ENCODE peak calls at places on chromosomes 5 and 9, in five cellular contexts. One of them, this sample, is unnamed.

GRCh38 chr9:116238225-116238624 is 84.6 kb downstream of the PAPPA start:
- DNase-seq in GM23338: no peak
- DNase-seq in HepG2: no peak
- DNase-seq in K562: no peak
- DNase-seq in A549: peak; percentile 62
- DNase-seq in this sample: no peak

GRCh38 chr5:109987355-109987754 is 297.6 kb downstream of the MAN2A1 start:
- DNase-seq in HepG2: no peak
- DNase-seq in GM23338: no peak
- DNase-seq in A549: no peak
- DNase-seq in K562: no peak
- DNase-seq in this sample: no peak

GRCh38 chr5:177539411-177539810 is 15.0 kb downstream of the FAM193B start:
- DNase-seq in K562: no peak
- DNase-seq in HepG2: no peak
- DNase-seq in A549: no peak
- DNase-seq in GM23338: no peak
- DNase-seq in this sample: no peak

GRCh38 chr9:81141952-81142351 is 547.4 kb downstream of the TLE1 start:
- DNase-seq in GM23338: no peak
- DNase-seq in A549: no peak
- DNase-seq in K562: no peak
- DNase-seq in HepG2: no peak
- DNase-seq in this sample: no peak

GRCh38 chr9:90770927-90771326 is 30.7 kb upstream of the SYK start:
- DNase-seq in HepG2: no peak
- DNase-seq in A549: no peak
- DNase-seq in GM23338: no peak
- DNase-seq in K562: no peak
- DNase-seq in this sample: no peak

GRCh38 chr9:3477236-3477834 is 48.5 kb downstream of the RFX3 start:
- DNase-seq in HepG2: no peak
- DNase-seq in K562: no peak
- DNase-seq in A549: no peak
- DNase-seq in GM23338: no peak
- DNase-seq in this sample: peak; percentile 57

GRCh38 chr9:35605336-35606137 is 475 bp downstream of the TESK1 start:
- DNase-seq in A549: peak; percentile 69
- DNase-seq in GM23338: peak; percentile 52
- DNase-seq in HepG2: no peak
- DNase-seq in K562: peak; percentile 60
- DNase-seq in this sample: no peak

GRCh38 chr9:112544477-112544876 is 57.9 kb downstream of the KIAA1958 start:
- DNase-seq in K562: no peak
- DNase-seq in A549: no peak
- DNase-seq in HepG2: no peak
- DNase-seq in GM23338: no peak
- DNase-seq in this sample: no peak

GRCh38 chr5:20359377-20359776 is 371.4 kb upstream of the CDH18 start:
- DNase-seq in K562: no peak
- DNase-seq in GM23338: no peak
- DNase-seq in A549: no peak
- DNase-seq in HepG2: no peak
- DNase-seq in this sample: no peak

GRCh38 chr9:134458111-134458845 is 132.0 kb downstream of the RXRA start:
- DNase-seq in A549: no peak
- DNase-seq in K562: no peak
- DNase-seq in GM23338: no peak
- DNase-seq in HepG2: no peak
- DNase-seq in this sample: no peak

GRCh38 chr9:81609782-81610738 is 79.3 kb downstream of the TLE1 start:
- DNase-seq in HepG2: peak; percentile 94
- DNase-seq in K562: no peak
- DNase-seq in A549: no peak
- DNase-seq in GM23338: no peak
- DNase-seq in this sample: no peak

GRCh38 chr9:125254231-125254630 is 7.4 kb upstream of the GAPVD1 start:
- DNase-seq in HepG2: no peak
- DNase-seq in K562: no peak
- DNase-seq in A549: no peak
- DNase-seq in GM23338: no peak
- DNase-seq in this sample: no peak

GRCh38 chr9:133762488-133763271 is 24.5 kb upstream of the SARDH start:
- DNase-seq in HepG2: no peak
- DNase-seq in A549: no peak
- DNase-seq in K562: no peak
- DNase-seq in GM23338: no peak
- DNase-seq in this sample: no peak

GRCh38 chr5:53194086-53194485 is 84.5 kb upstream of the MOCS2 start:
- DNase-seq in HepG2: no peak
- DNase-seq in K562: no peak
- DNase-seq in GM23338: no peak
- DNase-seq in A549: no peak
- DNase-seq in this sample: no peak

GRCh38 chr9:122371851-122372250 is 1.0 kb downstream of the PTGS1 start:
- DNase-seq in K562: no peak
- DNase-seq in HepG2: no peak
- DNase-seq in GM23338: no peak
- DNase-seq in A549: no peak
- DNase-seq in this sample: no peak

GRCh38 chr5:74945561-74946165 is 79.5 kb upstream of the FAM169A start:
- DNase-seq in GM23338: no peak
- DNase-seq in A549: no peak
- DNase-seq in HepG2: no peak
- DNase-seq in K562: no peak
- DNase-seq in this sample: peak; percentile 27

GRCh38 chr5:57850109-57850508 is 367.5 kb upstream of the ACTBL2 start:
- DNase-seq in GM23338: no peak
- DNase-seq in A549: no peak
- DNase-seq in HepG2: no peak
- DNase-seq in K562: no peak
- DNase-seq in this sample: no peak

GRCh38 chr9:3662671-3663070 is 136.9 kb upstream of the RFX3 start:
- DNase-seq in K562: no peak
- DNase-seq in GM23338: no peak
- DNase-seq in HepG2: no peak
- DNase-seq in A549: no peak
- DNase-seq in this sample: no peak

GRCh38 chr9:92294297-92294676 is 790 bp upstream of the IARS1 start:
- DNase-seq in A549: no peak
- DNase-seq in HepG2: peak; percentile 9
- DNase-seq in GM23338: peak; percentile 21
- DNase-seq in K562: no peak
- DNase-seq in this sample: no peak

GRCh38 chr5:126309860-126310259 is 113.3 kb upstream of the GRAMD2B start:
- DNase-seq in K562: no peak
- DNase-seq in A549: no peak
- DNase-seq in HepG2: no peak
- DNase-seq in GM23338: no peak
- DNase-seq in this sample: no peak

GRCh38 chr9:3732077-3733038 is 206.6 kb upstream of the RFX3 start:
- DNase-seq in HepG2: peak; percentile 70
- DNase-seq in K562: peak; percentile 17
- DNase-seq in GM23338: peak; percentile 84
- DNase-seq in A549: peak; percentile 78
- DNase-seq in this sample: peak; percentile 64

GRCh38 chr9:68996457-68996856 is 17.5 kb downstream of the PRKACG start:
- DNase-seq in HepG2: no peak
- DNase-seq in K562: no peak
- DNase-seq in A549: no peak
- DNase-seq in GM23338: no peak
- DNase-seq in this sample: no peak

GRCh38 chr9:18595597-18595996 is 121.6 kb downstream of the ADAMTSL1 start:
- DNase-seq in A549: no peak
- DNase-seq in GM23338: no peak
- DNase-seq in HepG2: no peak
- DNase-seq in K562: no peak
- DNase-seq in this sample: no peak

GRCh38 chr9:85960688-85961093 is 19.7 kb downstream of the NAA35 start:
- DNase-seq in K562: no peak
- DNase-seq in GM23338: no peak
- DNase-seq in HepG2: no peak
- DNase-seq in A549: no peak
- DNase-seq in this sample: no peak

GRCh38 chr9:99162759-99163364 is 57.9 kb downstream of the TGFBR1 start:
- DNase-seq in GM23338: peak; percentile 70
- DNase-seq in HepG2: peak; percentile 43
- DNase-seq in K562: no peak
- DNase-seq in A549: peak; percentile 14
- DNase-seq in this sample: no peak

GRCh38 chr5:6043491-6044310 is 334.6 kb downstream of the MED10 start:
- DNase-seq in K562: no peak
- DNase-seq in A549: no peak
- DNase-seq in HepG2: no peak
- DNase-seq in GM23338: no peak
- DNase-seq in this sample: no peak

GRCh38 chr5:65482280-65482726 is 583 bp upstream of the ADAMTS6 start:
- DNase-seq in A549: no peak
- DNase-seq in GM23338: no peak
- DNase-seq in HepG2: no peak
- DNase-seq in K562: peak; percentile 16
- DNase-seq in this sample: no peak

GRCh38 chr5:32565143-32565542 is 20.2 kb upstream of the SUB1 start:
- DNase-seq in A549: no peak
- DNase-seq in GM23338: no peak
- DNase-seq in HepG2: no peak
- DNase-seq in K562: no peak
- DNase-seq in this sample: no peak

GRCh38 chr5:33890633-33891032 is 1.2 kb downstream of the ADAMTS12 start:
- DNase-seq in HepG2: no peak
- DNase-seq in K562: no peak
- DNase-seq in GM23338: peak; percentile 48
- DNase-seq in A549: peak; percentile 31
- DNase-seq in this sample: no peak

GRCh38 chr5:98771389-98772109 is 1.9 kb upstream of the RGMB start:
- DNase-seq in GM23338: peak; percentile 91
- DNase-seq in HepG2: peak; percentile 83
- DNase-seq in K562: peak; percentile 70
- DNase-seq in A549: peak; percentile 88
- DNase-seq in this sample: peak; percentile 40

GRCh38 chr5:77683171-77683732 is 44.7 kb upstream of the OTP start:
- DNase-seq in A549: no peak
- DNase-seq in K562: no peak
- DNase-seq in GM23338: no peak
- DNase-seq in HepG2: no peak
- DNase-seq in this sample: no peak

GRCh38 chr5:104942735-104943134 is 1380.1 kb upstream of the NUDT12 start:
- DNase-seq in GM23338: no peak
- DNase-seq in K562: no peak
- DNase-seq in A549: no peak
- DNase-seq in HepG2: no peak
- DNase-seq in this sample: no peak

GRCh38 chr5:116947691-116948528 is 373.3 kb upstream of the SEMA6A start:
- DNase-seq in A549: peak; percentile 11
- DNase-seq in HepG2: peak; percentile 76
- DNase-seq in K562: peak; percentile 59
- DNase-seq in GM23338: peak; percentile 94
- DNase-seq in this sample: peak; percentile 87

GRCh38 chr5:33091571-33092363 is 349.0 kb upstream of the TARS1 start:
- DNase-seq in HepG2: no peak
- DNase-seq in K562: no peak
- DNase-seq in A549: no peak
- DNase-seq in GM23338: peak; percentile 6
- DNase-seq in this sample: no peak

GRCh38 chr5:61823796-61824195 is 482.2 kb upstream of the KIF2A start:
- DNase-seq in A549: no peak
- DNase-seq in HepG2: no peak
- DNase-seq in GM23338: no peak
- DNase-seq in K562: no peak
- DNase-seq in this sample: no peak
- TF ChIP-seq JUNB in A549: no peak
- TF ChIP-seq JUNB in HepG2: no peak
- TF ChIP-seq JUNB in GM23338: no peak
- TF ChIP-seq JUNB in K562: no peak
- TF ChIP-seq JUNB in this sample: no peak

DNA sequence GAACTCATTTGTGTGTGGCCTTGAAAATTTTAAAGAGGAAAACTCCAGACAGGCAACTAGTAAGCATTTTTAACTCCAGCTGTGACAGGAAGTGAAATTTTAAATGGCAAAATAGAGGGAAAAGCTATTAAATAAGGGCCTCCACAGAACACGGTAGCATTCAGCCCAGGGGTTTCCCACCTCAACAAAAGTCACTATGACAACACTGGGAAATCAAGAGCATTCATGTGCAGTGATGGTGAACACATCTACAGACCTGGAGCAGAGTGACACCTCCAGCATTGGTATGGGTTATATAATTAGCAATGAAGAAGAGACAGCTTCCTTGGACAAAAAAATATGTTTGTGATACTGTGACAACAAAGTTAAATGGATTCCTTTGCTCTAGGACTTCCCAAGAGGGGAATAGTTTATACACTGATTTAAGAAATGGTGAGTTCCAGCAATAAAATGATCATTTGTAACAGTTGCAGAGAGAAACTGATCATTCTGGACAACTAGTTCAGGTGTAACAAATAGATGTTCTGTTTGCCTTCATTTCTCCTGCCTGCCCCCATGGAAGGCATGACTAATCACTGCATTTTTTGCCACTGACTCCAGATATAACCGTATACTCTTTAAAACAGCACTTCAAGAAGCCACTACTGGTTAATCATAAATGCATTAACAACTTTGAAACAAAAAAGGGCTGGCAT is 93.3 kb upstream of the SLC44A1 start:
- DNase-seq in GM23338: no peak
- DNase-seq in A549: no peak
- DNase-seq in HepG2: no peak
- DNase-seq in K562: no peak
- DNase-seq in this sample: no peak
- TF ChIP-seq JUNB in GM23338: no peak
- TF ChIP-seq JUNB in A549: peak; percentile 44
- TF ChIP-seq JUNB in HepG2: no peak
- TF ChIP-seq JUNB in K562: no peak
- TF ChIP-seq JUNB in this sample: no peak

GRCh38 chr5:106525438-106525837 is 1145.3 kb downstream of the EFNA5 start:
- DNase-seq in K562: no peak
- DNase-seq in GM23338: no peak
- DNase-seq in A549: no peak
- DNase-seq in HepG2: no peak
- DNase-seq in this sample: no peak
- TF ChIP-seq JUNB in K562: no peak
- TF ChIP-seq JUNB in GM23338: no peak
- TF ChIP-seq JUNB in A549: no peak
- TF ChIP-seq JUNB in HepG2: no peak
- TF ChIP-seq JUNB in this sample: no peak

GRCh38 chr5:43609752-43610151 is 6.8 kb downstream of the NNT start:
- DNase-seq in K562: peak; percentile 28
- DNase-seq in GM23338: no peak
- DNase-seq in HepG2: no peak
- DNase-seq in A549: no peak
- DNase-seq in this sample: no peak

GRCh38 chr5:43616535-43616934 is 13.6 kb downstream of the NNT start:
- DNase-seq in A549: no peak
- DNase-seq in GM23338: no peak
- DNase-seq in HepG2: no peak
- DNase-seq in K562: no peak
- DNase-seq in this sample: no peak

GRCh38 chr5:43615445-43616184 is 12.6 kb downstream of the NNT start:
- DNase-seq in GM23338: no peak
- DNase-seq in A549: no peak
- DNase-seq in K562: no peak
- DNase-seq in HepG2: peak; percentile 56
- DNase-seq in this sample: no peak

GRCh38 chr5:43608406-43608805 is 5.4 kb downstream of the NNT start:
- DNase-seq in GM23338: no peak
- DNase-seq in HepG2: no peak
- DNase-seq in K562: no peak
- DNase-seq in A549: no peak
- DNase-seq in this sample: no peak

GRCh38 chr5:43613370-43613769 is 10.4 kb downstream of the NNT start:
- DNase-seq in GM23338: no peak
- DNase-seq in HepG2: no peak
- DNase-seq in A549: no peak
- DNase-seq in K562: no peak
- DNase-seq in this sample: no peak
- TF ChIP-seq JUNB in GM23338: no peak
- TF ChIP-seq JUNB in HepG2: no peak
- TF ChIP-seq JUNB in A549: no peak
- TF ChIP-seq JUNB in K562: no peak
- TF ChIP-seq JUNB in this sample: no peak

This sample was measured in GM12878.